ENCODE peak calls at places on chromosomes 2 and 18, in six cellular contexts. F, O, W, Z, C and I are unnamed samples.

GRCh38 chr2:235727186-235727585 is 233.3 kb downstream of the AGAP1 start:
- DNase-seq in F (no peak), O (peak; percentile 25), W (no peak), Z (no peak), C (no peak), I (no peak)

GRCh38 chr2:85133751-85134254 is 611 bp downstream of the TCF7L1 start:
- DNase-seq in F (peak; percentile 9), O (peak; percentile 21), W (no peak), Z (peak; percentile 37), C (peak; percentile 39), I (no peak)

GRCh38 chr2:64018715-64019082 is 529 bp downstream of the VPS54 start:
- DNase-seq in F (peak; percentile 68), O (no peak), W (no peak), Z (no peak), C (peak; percentile 76), I (no peak)

GRCh38 chr2:204727368-204727767 is 182.1 kb downstream of the PARD3B start:
- DNase-seq in F (no peak), O (no peak), W (no peak), Z (no peak), C (no peak), I (no peak)

GRCh38 chr2:8986327-8986976 is 17.0 kb downstream of the MBOAT2 start:
- DNase-seq in F (no peak), O (no peak), W (no peak), Z (peak; percentile 68), C (peak; percentile 15), I (no peak)

GRCh38 chr2:45104429-45104828 is 95.2 kb upstream of the SIX2 start:
- DNase-seq in F (no peak), O (no peak), W (no peak), Z (no peak), C (no peak), I (no peak)

GRCh38 chr2:238860966-238861730 is 13.3 kb downstream of the TWIST2 start:
- DNase-seq in F (no peak), O (no peak), W (no peak), Z (no peak), C (no peak), I (no peak)

GRCh38 chr18:39415471-39415870 is 1849.9 kb upstream of the CELF4 start:
- DNase-seq in F (no peak), O (no peak), W (no peak), Z (no peak), C (no peak), I (no peak)

GRCh38 chr2:20634430-20635095 is 16.3 kb downstream of the HS1BP3 start:
- DNase-seq in F (no peak), O (peak; percentile 63), W (no peak), Z (no peak), C (peak; percentile 10), I (no peak)

GRCh38 chr2:238684362-238685326 is 163.2 kb upstream of the TWIST2 start:
- DNase-seq in F (no peak), O (peak; percentile 79), W (no peak), Z (no peak), C (no peak), I (peak; percentile 80)

GRCh38 chr2:128347701-128348504 is 29.2 kb upstream of the HS6ST1 start:
- DNase-seq in F (peak; percentile 67), O (peak; percentile 22), W (no peak), Z (no peak), C (no peak), I (no peak)

GRCh38 chr2:224038049-224038829 is 847 bp downstream of the SERPINE2 start:
- DNase-seq in F (no peak), O (peak; percentile 74), W (peak; percentile 8), Z (peak; percentile 73), C (peak; percentile 80), I (no peak)

GRCh38 chr2:158676696-158677095 is 118.4 kb upstream of the DAPL1 start:
- DNase-seq in F (peak; percentile 38), O (no peak), W (no peak), Z (no peak), C (no peak), I (no peak)

GRCh38 chr2:54084600-54084999 is 30.8 kb upstream of the ACYP2 start:
- DNase-seq in F (peak; percentile 69), O (no peak), W (no peak), Z (no peak), C (no peak), I (no peak)

GRCh38 chr18:34647251-34647650 is 62.8 kb upstream of the DTNA start:
- DNase-seq in F (no peak), O (no peak), W (no peak), Z (peak; percentile 35), C (peak; percentile 68), I (peak; percentile 23)

GRCh38 chr2:652881-653480 is 24.2 kb downstream of the TMEM18 start:
- DNase-seq in F (no peak), O (no peak), W (no peak), Z (no peak), C (no peak), I (no peak)

GRCh38 chr2:37005118-37005868 is 39.0 kb upstream of the STRN start:
- DNase-seq in F (no peak), O (no peak), W (peak; percentile 10), Z (no peak), C (peak; percentile 47), I (no peak)

GRCh38 chr2:156765043-156765442 is 328.9 kb downstream of the GPD2 start:
- DNase-seq in F (no peak), O (no peak), W (no peak), Z (no peak), C (no peak), I (no peak)

GRCh38 chr2:119288576-119288975 is 64.9 kb downstream of the STEAP3 start:
- DNase-seq in F (no peak), O (no peak), W (no peak), Z (no peak), C (no peak), I (no peak)

GRCh38 chr2:9982248-9982647 is 30.8 kb downstream of the GRHL1 start:
- DNase-seq in F (no peak), O (no peak), W (no peak), Z (no peak), C (no peak), I (no peak)

GRCh38 chr2:98514879-98515570 is 70.4 kb downstream of the INPP4A start:
- DNase-seq in F (no peak), O (no peak), W (no peak), Z (no peak), C (no peak), I (no peak)

GRCh38 chr18:532023-532422 is 31.5 kb upstream of the COLEC12 start:
- DNase-seq in F (no peak), O (peak; percentile 2), W (no peak), Z (no peak), C (no peak), I (no peak)

GRCh38 chr2:217743980-217744761 is 258.6 kb downstream of the TNS1 start:
- DNase-seq in F (no peak), O (no peak), W (no peak), Z (no peak), C (no peak), I (no peak)

GRCh38 chr2:241701405-241702154 is at the start of gene ING5:
- DNase-seq in F (peak; percentile 94), O (peak; percentile 100), W (peak; percentile 89), Z (peak; percentile 96), C (peak; percentile 98), I (peak; percentile 77)

GRCh38 chr18:57698571-57699276 is 77.1 kb upstream of the NARS1 start:
- DNase-seq in F (no peak), O (no peak), W (no peak), Z (no peak), C (peak; percentile 91), I (no peak)

GRCh38 chr2:234198976-234199375 is 148.5 kb downstream of the SPP2 start:
- DNase-seq in F (no peak), O (no peak), W (no peak), Z (no peak), C (no peak), I (no peak)

GRCh38 chr2:62631160-62632085 is 74.1 kb upstream of the EHBP1 start:
- DNase-seq in F (no peak), O (no peak), W (no peak), Z (no peak), C (no peak), I (no peak)

GRCh38 chr2:170206805-170207407 is 29.0 kb downstream of the MYO3B start:
- DNase-seq in F (no peak), O (no peak), W (no peak), Z (no peak), C (no peak), I (no peak)

GRCh38 chr2:105235388-105236059 is 6.0 kb upstream of the GPR45 start:
- DNase-seq in F (peak; percentile 67), O (peak; percentile 61), W (peak; percentile 37), Z (peak; percentile 88), C (peak; percentile 92), I (peak; percentile 83)

GRCh38 chr2:38515155-38516074 is 87.3 kb downstream of the HNRNPLL start:
- DNase-seq in F (no peak), O (peak; percentile 63), W (no peak), Z (no peak), C (peak; percentile 30), I (no peak)